ENCODE peak calls at places on chromosomes 12 and 14, in ten cellular contexts. L is epithelial cell of proximal tubule, S is T-helper 1 cell, D is T-cell, G is AG08396, Y is fibroblast of pulmonary artery, U is nephron progenitor cell, K is tibial nerve, T is occipital lobe, O is epithelial cell of esophagus. I is an unnamed sample.
A peak's percentile ranks its signal among the peaks of the same experiment; 100 is the strongest.

GRCh38 chr12:109940339-109940923 is 40.4 kb downstream of the TCHP start:
- DNase-seq in L (no peak), S (no peak), D (no peak), G (no peak), Y (no peak), U (no peak), K (no peak), T (no peak), O (no peak), I (no peak)

GRCh38 chr12:9829990-9830389 is 2.7 kb downstream of the KLRF1 start:
- DNase-seq in L (no peak), S (no peak), D (no peak), G (no peak), Y (no peak), U (no peak), K (no peak), T (no peak), O (no peak), I (no peak)

GRCh38 chr12:69516950-69517349 is 46.8 kb downstream of the FRS2 start:
- DNase-seq in L (no peak), S (no peak), D (no peak), G (no peak), Y (no peak), U (no peak), K (no peak), T (no peak), O (no peak), I (no peak)

GRCh38 chr14:86802726-86803125 is 1190.3 kb downstream of the GALC start:
- DNase-seq in L (no peak), S (no peak), D (no peak), G (no peak), Y (peak; percentile 13), U (no peak), K (no peak), T (no peak), O (peak; percentile 3), I (no peak)

GRCh38 chr14:91402278-91403068 is 15.1 kb downstream of the CCDC88C start:
- DNase-seq in L (no peak), S (no peak), D (no peak), G (no peak), Y (peak; percentile 46), U (no peak), K (no peak), T (no peak), O (no peak), I (no peak)

GRCh38 chr14:87334997-87335675 is 657.8 kb downstream of the GALC start:
- DNase-seq in L (no peak), S (no peak), D (no peak), G (peak; percentile 11), Y (no peak), U (no peak), K (no peak), T (no peak), O (peak; percentile 42), I (no peak)

GRCh38 chr12:132506328-132506727 is 16.4 kb downstream of the FBRSL1 start:
- DNase-seq in L (no peak), S (no peak), D (no peak), G (no peak), Y (no peak), U (no peak), K (no peak), T (no peak), O (no peak), I (no peak)

GRCh38 chr12:84738481-84738972 is 174.1 kb downstream of the SLC6A15 start:
- DNase-seq in L (no peak), S (no peak), D (no peak), G (peak; percentile 5), Y (peak; percentile 64), U (no peak), K (no peak), T (no peak), O (peak; percentile 91), I (no peak)

GRCh38 chr14:79661762-79662161 is 549.5 kb downstream of the DIO2 start:
- DNase-seq in L (no peak), S (no peak), D (no peak), G (no peak), Y (peak; percentile 47), U (no peak), K (no peak), T (no peak), O (no peak), I (peak; percentile 37)

GRCh38 chr12:52608826-52609630 is 7.8 kb upstream of the KRT72 start:
- DNase-seq in L (no peak), S (no peak), D (no peak), G (no peak), Y (no peak), U (no peak), K (no peak), T (no peak), O (no peak), I (no peak)

GRCh38 chr12:3175238-3175637 is 98.1 kb downstream of the TSPAN9 start:
- DNase-seq in L (no peak), S (no peak), D (no peak), G (no peak), Y (no peak), U (no peak), K (no peak), T (no peak), O (no peak), I (no peak)

GRCh38 chr12:50050410-50051280 is 6.8 kb upstream of the ASIC1 start:
- DNase-seq in L (no peak), S (no peak), D (no peak), G (peak; percentile 66), Y (peak; percentile 90), U (peak; percentile 49), K (peak; percentile 43), T (no peak), O (peak; percentile 48), I (no peak)

GRCh38 chr12:131221061-131221945 is 267.6 kb downstream of the ADGRD1 start:
- DNase-seq in L (no peak), S (no peak), D (no peak), G (no peak), Y (no peak), U (peak; percentile 32), K (no peak), T (no peak), O (no peak), I (no peak)

GRCh38 chr12:46585854-46586621 is 213.5 kb upstream of the SLC38A2 start:
- DNase-seq in L (no peak), S (peak; percentile 24), D (peak; percentile 58), G (no peak), Y (peak; percentile 73), U (peak; percentile 28), K (no peak), T (no peak), O (peak; percentile 85), I (no peak)

GRCh38 chr12:94263011-94263786 is 114.8 kb downstream of the PLXNC1 start:
- DNase-seq in L (no peak), S (peak; percentile 32), D (peak; percentile 64), G (no peak), Y (no peak), U (no peak), K (no peak), T (no peak), O (no peak), I (no peak)

GRCh38 chr12:99498756-99499155 is 148.8 kb upstream of the GARIN6 start:
- DNase-seq in L (peak; percentile 60), S (no peak), D (no peak), G (peak; percentile 21), Y (no peak), U (no peak), K (no peak), T (no peak), O (peak; percentile 83), I (no peak)

GRCh38 chr12:117685115-117685926 is 283.5 kb downstream of the KSR2 start:
- DNase-seq in L (peak; percentile 78), S (no peak), D (no peak), G (peak; percentile 48), Y (no peak), U (peak; percentile 74), K (peak; percentile 20), T (no peak), O (no peak), I (no peak)

GRCh38 chr14:24943024-24943423 is 106.9 kb downstream of the STXBP6 start:
- DNase-seq in L (no peak), S (no peak), D (no peak), G (no peak), Y (no peak), U (no peak), K (peak; percentile 27), T (no peak), O (no peak), I (no peak)

GRCh38 chr12:93763746-93764147 is 86.6 kb downstream of the CRADD start:
- DNase-seq in L (no peak), S (no peak), D (no peak), G (no peak), Y (no peak), U (no peak), K (no peak), T (no peak), O (peak; percentile 34), I (no peak)

GRCh38 chr12:75859868-75860267 is 171.7 kb downstream of the PHLDA1 start:
- DNase-seq in L (no peak), S (no peak), D (no peak), G (no peak), Y (no peak), U (no peak), K (no peak), T (no peak), O (peak; percentile 52), I (no peak)

GRCh38 chr12:118290130-118290529 is 82.6 kb downstream of the TAOK3 start:
- DNase-seq in L (no peak), S (no peak), D (no peak), G (no peak), Y (peak; percentile 23), U (no peak), K (no peak), T (no peak), O (no peak), I (no peak)

GRCh38 chr12:23906329-23906728 is 43.1 kb downstream of the SOX5 start:
- DNase-seq in L (no peak), S (no peak), D (no peak), G (no peak), Y (peak; percentile 55), U (peak; percentile 23), K (peak; percentile 19), T (no peak), O (peak; percentile 69), I (no peak)

GRCh38 chr12:53575502-53576264 is 50.5 kb downstream of the ATF7 start:
- DNase-seq in L (no peak), S (no peak), D (no peak), G (peak; percentile 28), Y (peak; percentile 83), U (no peak), K (no peak), T (no peak), O (peak; percentile 97), I (no peak)

GRCh38 chr12:55935742-55936151 is 4.8 kb downstream of the DGKA start:
- DNase-seq in L (no peak), S (no peak), D (no peak), G (peak; percentile 22), Y (no peak), U (no peak), K (no peak), T (no peak), O (no peak), I (no peak)

GRCh38 chr14:96194262-96194656 is 10.4 kb upstream of the BDKRB2 start:
- DNase-seq in L (no peak), S (no peak), D (no peak), G (no peak), Y (no peak), U (no peak), K (no peak), T (no peak), O (no peak), I (no peak)

GRCh38 chr12:3603576-3603975 is 112.6 kb downstream of the PRMT8 start:
- DNase-seq in L (no peak), S (no peak), D (no peak), G (no peak), Y (no peak), U (no peak), K (no peak), T (no peak), O (no peak), I (no peak)

GRCh38 chr12:22635812-22636211 is 10.8 kb downstream of the ETNK1 start:
- DNase-seq in L (no peak), S (no peak), D (no peak), G (no peak), Y (peak; percentile 39), U (no peak), K (no peak), T (no peak), O (no peak), I (no peak)

GRCh38 chr14:51653855-51654548 is 2.3 kb downstream of the FRMD6 start:
- DNase-seq in L (no peak), S (no peak), D (no peak), G (no peak), Y (peak; percentile 30), U (no peak), K (no peak), T (no peak), O (no peak), I (no peak)

I was measured in head of caudate nucleus.